ENCODE peak calls at places on chromosomes 4 and X, in seven cellular contexts. D, H, I, U, N, Y and P are unnamed samples.

GRCh38 chrX:153494541-153495361 is at the start of gene BGN:
- DNase-seq in Y (no peak), H (peak; percentile 6), D (peak; percentile 78), N (no peak), I (no peak), U (no peak), P (no peak)

GRCh38 chr4:46656071-46656470 is 253.0 kb downstream of the COX7B2 start:
- DNase-seq in H (no peak), N (no peak), I (no peak), U (no peak), Y (no peak), D (peak; percentile 6), P (no peak)

GRCh38 chrX:120144178-120144844 is 14.1 kb upstream of the RHOXF2 start:
- DNase-seq in Y (no peak), U (no peak), H (no peak), N (no peak), D (no peak), I (no peak), P (no peak)

GRCh38 chr4:25283948-25284347 is 28.6 kb upstream of the ZCCHC4 start:
- DNase-seq in H (no peak), Y (no peak), I (no peak), D (peak; percentile 29), N (no peak), U (no peak), P (no peak)

GRCh38 chrX:69076084-69076483 is 89.2 kb downstream of the PJA1 start:
- DNase-seq in H (no peak), U (no peak), I (no peak), Y (no peak), N (no peak), D (no peak), P (no peak)

GRCh38 chr4:152939655-152940054 is 3.5 kb downstream of the FHDC1 start:
- DNase-seq in N (no peak), Y (no peak), I (no peak), H (no peak), D (no peak), U (no peak), P (no peak)

GRCh38 chrX:19811807-19812604 is 75.4 kb downstream of the SH3KBP1 start:
- DNase-seq in Y (no peak), U (no peak), I (no peak), D (no peak), N (peak; percentile 79), H (no peak), P (peak; percentile 48)

GRCh38 chr4:71186566-71187398 is 152.0 kb upstream of the SLC4A4 start:
- DNase-seq in H (peak; percentile 3), D (peak; percentile 23), N (no peak), U (no peak), I (no peak), Y (no peak), P (no peak)

GRCh38 chr4:54547299-54548097 is 110.3 kb upstream of the KIT start:
- DNase-seq in Y (no peak), I (no peak), D (no peak), U (no peak), H (no peak), N (no peak), P (no peak)

GRCh38 chrX:72540318-72540717 is 32.3 kb downstream of the HDAC8 start:
- DNase-seq in I (no peak), Y (no peak), D (peak; percentile 17), U (no peak), N (no peak), H (no peak), P (no peak)

GRCh38 chr4:172142331-172142738 is 329.1 kb downstream of the GALNTL6 start:
- DNase-seq in D (no peak), N (peak; percentile 12), U (no peak), H (peak; percentile 36), I (no peak), Y (no peak), P (no peak)